ENCODE peak calls at places on chromosomes 1 and 21, in four cellular contexts. H is esophagus squamous epithelium, O is GM23338, M is fibroblast of villous mesenchyme. Y is an unnamed sample.

GRCh38 chr1:3096360-3096759 is 27.4 kb downstream of the PRDM16 start:
- DNase-seq in H (no peak), M (no peak), O (no peak), Y (no peak)

GRCh38 chr1:207838156-207839082 is 72.5 kb downstream of the CD34 start:
- DNase-seq in M (peak), H (no peak), O (no peak), Y (peak)

GRCh38 chr21:36160850-36161178 is 4.2 kb downstream of the DOP1B start:
- DNase-seq in M (no peak), O (no peak), H (no peak), Y (no peak)

GRCh38 chr1:41662061-41662655 is 177.7 kb upstream of the EDN2 start:
- DNase-seq in H (no peak), M (peak), O (peak), Y (peak)

GRCh38 chr1:108079550-108079949 is 114.6 kb upstream of the VAV3 start:
- DNase-seq in O (peak), M (no peak), H (no peak), Y (no peak)

GRCh38 chr1:21206117-21206516 is 29.4 kb upstream of the EIF4G3 start:
- DNase-seq in M (no peak), H (no peak), O (no peak), Y (no peak)

GRCh38 chr21:42680429-42680828 is 27.0 kb downstream of the PDE9A start:
- DNase-seq in M (no peak), H (no peak), O (no peak), Y (no peak)

GRCh38 chr1:175373786-175374623 is 181.4 kb upstream of the KIAA0040 start:
- DNase-seq in M (peak), H (no peak), O (peak), Y (no peak)

GRCh38 chr1:48470506-48470905 is 1.5 kb downstream of the SPATA6 start:
- DNase-seq in M (peak), O (peak), H (no peak), Y (peak)

GRCh38 chr1:22854688-22855565 is 117.7 kb downstream of the LACTBL1 start:
- DNase-seq in H (no peak), M (no peak), O (no peak), Y (no peak)

GRCh38 chr1:237863234-237863633 is 27.5 kb downstream of the ZP4 start:
- DNase-seq in H (no peak), O (peak), M (no peak), Y (no peak)

GRCh38 chr1:119290297-119290696 is 78.3 kb upstream of the HAO2 start:
- DNase-seq in H (no peak), M (no peak), O (no peak), Y (no peak)

GRCh38 chr1:29719253-29719652 is 482.9 kb downstream of the PTPRU start:
- DNase-seq in M (no peak), O (no peak), H (no peak), Y (peak)

GRCh38 chr1:6026095-6026809 is 19.4 kb upstream of the KCNAB2 start:
- DNase-seq in O (peak), H (peak), M (peak), Y (no peak)

GRCh38 chr1:167650266-167651160 is 20.5 kb downstream of the RCSD1 start:
- DNase-seq in M (no peak), O (no peak), H (no peak), Y (no peak)

GRCh38 chr1:214569357-214570004 is 18.1 kb upstream of the PTPN14 start:
- DNase-seq in H (no peak), O (no peak), M (no peak), Y (peak)

GRCh38 chr1:9225411-9225785 is 9.2 kb upstream of the H6PD start:
- DNase-seq in H (no peak), O (no peak), M (no peak), Y (no peak)

GRCh38 chr1:48645883-48646282 is 130.8 kb downstream of the BEND5 start:
- DNase-seq in H (no peak), M (no peak), O (peak), Y (no peak)

GRCh38 chr1:23215751-23216449 is 1.4 kb downstream of the HTR1D start:
- DNase-seq in M (no peak), H (no peak), O (peak), Y (no peak)

GRCh38 chr1:4772294-4773010 is 118.0 kb downstream of the AJAP1 start:
- DNase-seq in M (no peak), O (no peak), H (no peak), Y (no peak)

GRCh38 chr1:56774067-56774609 is 45.1 kb downstream of the FYB2 start:
- DNase-seq in H (no peak), M (no peak), O (no peak), Y (no peak)

GRCh38 chr1:245583575-245584330 is 429.0 kb downstream of the KIF26B start:
- DNase-seq in M (peak), O (no peak), H (no peak), Y (no peak)

GRCh38 chr1:182175340-182176068 is 114.0 kb upstream of the ZNF648 start:
- DNase-seq in H (no peak), M (no peak), O (no peak), Y (peak)

GRCh38 chr1:21638531-21639341 is 30.4 kb downstream of the RAP1GAP start:
- DNase-seq in O (no peak), M (peak), H (no peak), Y (peak)

GRCh38 chr1:155688318-155689121 is at the start of the genes DAP3 and YY1AP1:
- DNase-seq in H (peak), M (peak), O (peak), Y (peak)
- TF ChIP-seq CTCF in H (peak), M (no peak), O (no peak), Y (no peak)

GRCh38 chr21:39452965-39453332 is 1.2 kb downstream of the SH3BGR start:
- DNase-seq in H (no peak), O (no peak), M (no peak), Y (peak)
- H3K4me3 ChIP-seq in H (peak), O (no peak), M (no peak), Y (no peak)

GRCh38 chr1:170671629-170671963 is 7.7 kb downstream of the PRRX1 start:
- DNase-seq in H (no peak), M (no peak), O (no peak), Y (no peak)
- TF ChIP-seq CTCF in H (no peak), M (no peak), O (no peak), Y (no peak)

GRCh38 chr1:151611288-151611790 is 511 bp upstream of the SNX27 start:
- DNase-seq in O (no peak), H (no peak), M (peak), Y (peak)
- H3K4me3 ChIP-seq in O (peak), H (peak), M (peak), Y (peak)

DNA sequence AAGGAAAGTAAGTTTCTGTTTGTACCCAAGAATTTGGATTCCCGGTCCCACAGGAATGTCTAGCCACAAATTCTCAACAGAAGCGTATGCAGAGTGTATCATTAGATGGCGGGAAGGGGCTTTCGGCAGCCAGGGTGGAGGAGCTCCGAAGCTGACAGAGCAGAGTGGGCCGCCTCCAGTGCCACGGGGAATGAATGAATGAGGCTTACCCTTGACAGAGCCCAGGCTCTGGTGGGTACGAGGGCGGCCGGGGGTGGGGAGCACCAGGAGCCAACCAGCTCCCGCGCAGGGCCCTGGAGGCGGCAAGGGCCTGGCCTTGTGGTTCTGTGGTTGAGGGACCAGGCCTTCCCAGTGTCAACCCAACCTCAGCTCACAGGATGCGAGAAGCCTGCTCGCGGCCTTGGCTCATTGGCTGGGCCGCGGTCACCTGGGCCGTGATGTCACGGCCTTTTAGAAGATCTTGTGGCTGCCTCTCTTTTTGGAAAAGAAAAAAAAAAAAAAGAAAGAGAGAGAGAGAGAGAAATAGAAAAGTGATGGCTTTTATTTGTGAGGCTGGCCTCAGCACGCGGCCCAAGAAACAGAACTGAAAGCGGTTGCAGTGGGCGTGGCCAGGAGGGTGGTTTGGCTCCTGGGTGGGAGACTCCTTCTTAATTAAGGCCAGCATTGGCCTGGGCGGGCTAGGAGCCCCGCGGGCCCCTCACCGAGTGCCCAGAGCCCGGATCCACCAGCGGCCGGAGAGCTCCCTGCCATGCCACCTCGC is 34.9 kb upstream of the RUNX3 start:
- DNase-seq in H (no peak), O (no peak), M (no peak), Y (no peak)
- TF ChIP-seq CTCF in H (no peak), O (no peak), M (no peak), Y (no peak)

GRCh38 chr1:113392541-113392940 is 2.2 kb downstream of the MAGI3 start:
- DNase-seq in M (no peak), O (no peak), H (no peak), Y (no peak)
- H3K4me3 ChIP-seq in M (no peak), O (peak), H (peak), Y (peak)

GRCh38 chr1:62229932-62230331 is 35.3 kb downstream of the L1TD1 start:
- DNase-seq in M (peak), O (no peak), H (no peak), Y (no peak)
- TF ChIP-seq CTCF in M (no peak), O (peak), H (no peak), Y (no peak)

GRCh38 chr1:92536593-92537332 is 50.0 kb upstream of the GFI1 start:
- DNase-seq in H (no peak), M (peak), O (no peak), Y (no peak)

GRCh38 chr1:92538413-92539061 is 51.8 kb upstream of the GFI1 start:
- DNase-seq in O (no peak), M (no peak), H (no peak), Y (no peak)

GRCh38 chr1:92543131-92544055 is 56.7 kb upstream of the GFI1 start:
- DNase-seq in H (no peak), M (no peak), O (no peak), Y (no peak)

GRCh38 chr1:92538048-92538412 is 51.3 kb upstream of the GFI1 start:
- DNase-seq in M (no peak), H (no peak), O (no peak), Y (no peak)

DNA sequence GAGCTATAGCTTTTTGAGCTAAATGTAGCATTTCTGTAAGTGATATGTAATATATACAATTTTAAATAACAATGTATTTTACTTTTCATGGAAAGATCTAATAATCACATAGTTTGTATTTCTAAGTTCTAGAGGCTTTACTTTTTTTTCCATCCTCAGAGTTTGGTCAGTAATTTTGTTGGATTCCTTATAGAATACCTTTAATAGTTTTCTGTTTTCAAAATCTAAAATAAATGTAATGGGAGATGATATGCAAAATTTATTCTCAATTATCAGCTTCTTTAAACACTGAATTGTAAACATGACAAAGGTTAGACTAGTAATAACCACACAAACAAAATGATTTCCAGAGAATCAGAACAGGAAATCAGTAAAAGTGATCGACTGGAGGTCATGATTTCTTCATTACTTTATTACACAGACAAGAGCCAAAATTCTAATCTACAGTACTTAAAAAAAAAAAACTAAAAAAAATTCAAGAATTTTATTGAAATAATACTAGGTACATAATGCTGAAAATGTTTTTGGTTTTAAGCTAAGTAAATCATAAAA is 50.7 kb upstream of the GFI1 start:
- DNase-seq in H (no peak), M (no peak), O (no peak), Y (no peak)
- H3K4me3 ChIP-seq in H (no peak), M (no peak), O (no peak), Y (no peak)

DNA sequence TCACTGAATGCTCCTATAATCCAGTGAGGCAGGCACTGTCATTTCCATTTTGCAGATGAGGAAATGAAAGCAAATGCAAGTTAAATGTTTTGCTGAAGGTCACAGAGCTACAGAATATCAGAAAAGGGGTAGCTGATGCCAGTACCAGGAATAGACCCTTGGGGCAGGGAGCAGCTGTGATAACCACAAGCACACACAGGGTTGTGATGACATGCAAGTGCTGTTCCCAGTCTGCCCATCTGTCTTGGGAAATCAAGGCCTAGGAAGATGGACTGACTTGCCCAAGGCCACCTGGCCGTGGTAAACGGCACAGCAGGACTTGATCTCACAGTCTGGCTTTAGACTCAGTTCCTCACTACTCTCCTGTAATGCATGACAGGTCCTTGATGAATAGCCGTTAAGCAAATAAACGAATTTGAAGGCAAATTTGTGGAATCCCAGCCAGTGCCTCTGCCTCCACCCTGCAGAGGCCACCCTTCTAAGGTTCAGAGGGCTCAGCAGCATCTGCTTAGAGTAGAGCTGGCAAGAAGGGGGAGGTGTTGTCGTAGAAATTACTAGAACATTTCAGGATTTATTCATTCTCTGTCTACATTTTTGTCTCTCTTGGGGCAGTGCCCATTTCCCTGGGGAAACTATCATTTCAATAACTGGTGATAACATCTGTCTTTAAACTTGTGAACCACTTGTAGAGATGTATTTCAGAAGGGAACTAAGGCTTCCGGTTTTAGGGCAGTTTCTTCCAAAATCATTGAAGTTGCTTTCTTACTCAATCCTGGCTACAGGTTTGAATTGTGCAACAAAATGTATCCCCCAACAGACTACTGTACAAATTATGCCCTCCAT is 53.2 kb upstream of the MRPS6 start:
- DNase-seq in H (no peak), M (no peak), O (no peak), Y (no peak)
- TF ChIP-seq CTCF in H (no peak), M (no peak), O (no peak), Y (no peak)

GRCh38 chr1:66337249-66337648 is 196.7 kb upstream of the SGIP1 start:
- DNase-seq in O (no peak), M (no peak), H (no peak), Y (no peak)

GRCh38 chr1:66336641-66336991 is 197.3 kb upstream of the SGIP1 start:
- DNase-seq in M (no peak), H (no peak), O (no peak), Y (no peak)

GRCh38 chr1:66342707-66343106 is 191.2 kb upstream of the SGIP1 start:
- DNase-seq in H (no peak), M (no peak), O (no peak), Y (no peak)

GRCh38 chr1:66341446-66342089 is 192.4 kb upstream of the SGIP1 start:
- DNase-seq in H (no peak), M (no peak), O (no peak), Y (no peak)

DNA sequence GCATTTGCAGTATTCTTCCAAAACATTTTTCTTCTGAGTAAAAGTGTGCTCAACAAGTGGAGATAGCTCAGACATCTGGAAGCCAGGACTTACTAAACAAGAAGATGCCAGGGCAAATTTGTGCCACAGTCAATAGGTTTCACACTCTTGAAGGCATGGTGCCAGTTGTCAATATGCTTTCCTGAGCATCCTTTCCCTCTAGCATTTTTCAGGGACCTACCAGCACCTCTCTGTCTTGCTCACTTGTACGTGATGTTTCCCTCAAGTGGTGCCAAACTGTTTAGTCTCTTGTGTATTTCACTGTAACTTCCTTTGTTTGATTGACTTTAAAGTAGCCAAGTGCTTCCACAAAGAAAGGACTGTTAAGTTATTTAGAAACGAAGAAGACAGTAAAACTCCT is 194.0 kb upstream of the SGIP1 start:
- DNase-seq in O (peak), H (no peak), M (no peak), Y (no peak)
- H3K4me3 ChIP-seq in O (no peak), H (no peak), M (no peak), Y (no peak)